ENCODE peak calls at places on chromosomes 7 and 10, in six cellular contexts. R, Z, S, O, N and E are unnamed samples. For H3K27me3 and H3K36me3, the result is how much of the 10 kb centered on the place peaks cover.

GRCh38 chr7:47576031-47576908 is 5.6 kb downstream of the TNS3 start:
- DNase-seq in O (peak), R (no peak), Z (no peak), N (peak), S (no peak), E (peak)

GRCh38 chr10:114384601-114385000 is 19.7 kb downstream of the AFAP1L2 start:
- DNase-seq in N (no peak), R (no peak), Z (no peak), O (no peak), S (no peak), E (no peak)

GRCh38 chr7:22572292-22572691 is 72.3 kb upstream of the STEAP1B start:
- DNase-seq in R (no peak), S (no peak), Z (peak), O (peak), N (no peak), E (no peak)

GRCh38 chr10:76433161-76434005 is 1002.0 kb downstream of the LRMDA start:
- DNase-seq in S (no peak), R (no peak), N (no peak), Z (no peak), O (peak), E (no peak)

GRCh38 chr7:5064391-5065106 is 18.9 kb downstream of the RBAK start:
- DNase-seq in N (no peak), O (no peak), Z (no peak), S (no peak), R (no peak), E (no peak)

GRCh38 chr7:134768243-134768642 is 11.2 kb upstream of the CALD1 start:
- DNase-seq in Z (no peak), N (no peak), R (no peak), O (no peak), S (no peak), E (no peak)

GRCh38 chr7:108684629-108685028 is 115.0 kb downstream of the DNAJB9 start:
- DNase-seq in Z (no peak), N (no peak), R (no peak), S (no peak), O (peak), E (no peak)

GRCh38 chr7:44325181-44325671 is at the start of gene CAMK2B:
- DNase-seq in Z (peak), S (no peak), N (no peak), R (peak), O (no peak), E (no peak)

GRCh38 chr10:110556993-110557601 is 10.4 kb upstream of the SMC3 start:
- DNase-seq in N (peak), Z (peak), R (no peak), S (peak), O (peak), E (peak)

GRCh38 chr7:133709036-133709880 is 417.9 kb upstream of the LRGUK start:
- DNase-seq in R (no peak), S (no peak), O (no peak), Z (no peak), N (no peak), E (no peak)

GRCh38 chr7:70523626-70524351 is 608.2 kb upstream of the GALNT17 start:
- DNase-seq in Z (no peak), R (no peak), N (no peak), O (no peak), S (no peak), E (no peak)

GRCh38 chr10:102775973-102776669 is 32.4 kb downstream of the WBP1L start:
- DNase-seq in R (peak), N (peak), O (no peak), S (peak), Z (peak), E (no peak)

GRCh38 chr10:115762029-115762428 is 511.0 kb downstream of the GFRA1 start:
- DNase-seq in Z (peak), O (no peak), N (no peak), S (no peak), R (no peak), E (no peak)

GRCh38 chr7:80905334-80905733 is 13.5 kb downstream of the SEMA3C start:
- DNase-seq in S (no peak), Z (no peak), R (no peak), O (no peak), N (no peak), E (peak)

DNA sequence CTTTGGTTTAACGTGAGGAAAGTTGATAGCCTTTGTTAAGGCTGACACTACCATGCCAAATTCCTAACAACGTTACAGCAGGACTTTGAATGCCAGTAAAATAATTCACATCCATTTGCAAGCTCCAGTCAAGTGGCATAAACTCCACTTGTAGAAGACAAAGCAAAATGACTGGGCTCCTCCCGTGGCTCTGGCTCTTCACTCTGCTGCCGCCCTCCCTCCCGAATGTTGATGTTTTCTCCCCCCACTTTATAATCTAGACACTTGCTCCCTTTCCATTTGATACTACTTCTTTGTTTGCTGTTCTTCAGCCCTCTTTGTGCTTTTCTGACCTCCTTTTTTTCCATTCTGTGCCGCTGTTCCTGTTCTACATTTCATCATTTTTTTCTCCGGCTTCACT is 22.8 kb upstream of the ITGB8 start:
- DNase-seq in O (no peak), N (no peak), S (no peak), R (no peak), Z (no peak), E (peak)
- H3K4me3 ChIP-seq in O (no peak), N (no peak), S (no peak), R (no peak), Z (no peak), E (no peak)

GRCh38 chr10:6642881-6643280 is 62.8 kb upstream of the PRKCQ start:
- DNase-seq in Z (no peak), N (no peak), S (no peak), O (no peak), R (no peak), E (no peak)
- H3K27me3 ChIP-seq in Z (under half), N (under half), S (under half), O (under half), R (under half), E (under half)

DNA sequence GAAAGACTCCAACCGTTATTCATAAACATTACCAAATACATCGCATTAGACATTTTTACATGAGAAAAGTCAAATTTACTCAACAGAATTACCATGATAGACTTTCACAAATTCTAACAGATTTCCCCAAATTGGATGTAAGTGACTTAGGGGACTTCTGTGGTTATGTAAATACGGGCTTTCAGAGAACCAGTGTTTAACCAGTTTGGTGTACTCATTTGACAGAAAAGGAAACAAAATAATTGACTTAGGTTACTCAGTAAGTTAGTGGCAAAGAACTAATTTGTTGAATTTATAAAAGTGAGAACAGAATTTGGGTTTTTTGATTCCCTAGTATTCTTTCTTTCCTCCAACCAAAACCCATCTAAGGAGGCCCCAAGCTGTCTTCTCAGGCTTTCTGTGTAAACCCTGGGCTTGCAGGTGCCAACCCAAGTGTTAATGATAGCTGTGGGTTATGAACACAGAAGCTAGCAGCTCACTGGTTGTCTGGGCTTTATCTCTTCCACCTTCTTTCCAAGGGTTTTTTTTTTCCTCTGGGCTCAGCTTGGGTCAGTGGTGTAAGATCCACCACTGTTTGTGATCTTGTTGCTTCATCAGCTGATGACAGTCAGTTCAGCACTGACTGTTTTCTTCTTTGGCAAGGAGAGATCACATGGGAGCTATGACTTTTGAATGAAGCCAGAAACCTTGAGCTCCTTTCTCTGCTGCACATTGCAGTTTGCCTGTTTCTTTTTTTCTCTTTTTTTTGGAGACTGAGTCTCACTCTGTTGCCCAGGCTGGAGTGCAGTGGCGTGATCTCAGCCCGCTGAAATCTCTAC is 4.5 kb downstream of the GTPBP4 start:
- DNase-seq in O (no peak), N (no peak), Z (no peak), R (no peak), S (no peak), E (no peak)
- H3K36me3 ChIP-seq in O (under half), N (under half), Z (under half), R (half or more), S (half or more), E (half or more)

GRCh38 chr7:19713676-19714075 is 4.8 kb upstream of the POLR1F start:
- DNase-seq in S (peak), Z (peak), O (peak), N (peak), R (no peak), E (peak)

GRCh38 chr7:19707240-19707639 is 1.6 kb downstream of the POLR1F start:
- DNase-seq in S (no peak), O (no peak), R (no peak), N (no peak), Z (peak), E (no peak)

GRCh38 chr7:19705663-19706062 is 3.2 kb downstream of the POLR1F start:
- DNase-seq in Z (no peak), R (no peak), O (no peak), N (no peak), S (no peak), E (peak)

GRCh38 chr7:19708397-19709248 is at the start of gene POLR1F:
- DNase-seq in R (peak), O (peak), N (peak), Z (peak), S (peak), E (peak)

GRCh38 chr7:19709249-19709578 is 377 bp upstream of the POLR1F start:
- DNase-seq in R (no peak), S (no peak), N (no peak), Z (no peak), O (no peak), E (no peak)
- H3K4me3 ChIP-seq in R (peak), S (peak), N (peak), Z (peak), O (peak), E (peak)

DNA sequence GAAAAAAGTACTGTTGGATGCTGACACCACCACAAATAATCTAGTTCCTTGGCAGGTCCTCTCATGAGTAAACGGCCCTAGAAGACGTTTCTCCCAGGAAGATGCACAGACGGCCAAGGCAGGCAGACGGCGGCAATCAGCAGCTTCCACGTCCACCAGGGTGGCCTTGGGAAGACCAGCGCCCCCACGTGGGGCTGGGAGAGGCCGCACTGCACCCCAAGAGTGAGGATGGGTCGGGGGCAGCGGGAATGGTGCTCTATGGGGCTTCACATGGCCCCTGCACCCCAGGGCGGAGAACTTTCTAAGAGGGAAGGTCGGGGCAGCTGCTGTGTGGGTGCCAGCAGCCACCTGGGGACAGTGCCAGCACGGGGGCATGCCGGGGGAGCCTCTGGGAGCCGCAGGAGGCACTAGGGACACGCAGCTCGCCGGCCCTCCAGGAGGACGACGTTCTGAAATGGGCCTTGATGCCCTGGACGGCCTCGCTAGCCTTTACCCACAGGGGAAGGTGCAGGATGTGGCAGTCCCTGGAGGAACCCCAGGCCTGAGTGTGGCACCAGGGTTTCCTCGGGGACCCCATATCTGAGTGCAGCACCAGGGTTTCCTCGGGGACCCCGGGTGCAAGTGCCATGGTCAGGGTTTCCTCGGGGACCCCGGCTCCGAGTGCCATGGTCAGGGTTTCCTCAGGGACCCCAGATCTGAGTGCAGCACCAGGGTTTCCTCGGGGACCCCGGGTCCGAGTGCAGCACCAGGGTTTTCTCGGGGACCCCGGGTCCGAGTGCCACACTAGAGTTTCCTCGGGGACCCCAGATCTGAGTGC is 539.9 kb downstream of the DNAJB6 start:
- DNase-seq in Z (no peak), N (no peak), S (no peak), O (peak), R (no peak), E (no peak)
- H3K27me3 ChIP-seq in Z (under half), N (under half), S (under half), O (under half), R (under half), E (under half)

GRCh38 chr10:6221192-6221940 is 18.6 kb downstream of the PFKFB3 start:
- DNase-seq in R (no peak), O (no peak), N (no peak), S (no peak), Z (no peak), E (no peak)

GRCh38 chr10:6223981-6224380 is 21.2 kb downstream of the PFKFB3 start:
- DNase-seq in R (no peak), S (no peak), Z (no peak), N (no peak), O (no peak), E (no peak)

GRCh38 chr10:6221971-6222751 is 19.4 kb downstream of the PFKFB3 start:
- DNase-seq in N (no peak), S (no peak), O (no peak), Z (no peak), R (no peak), E (no peak)

GRCh38 chr10:6224781-6225180 is 22.0 kb downstream of the PFKFB3 start:
- DNase-seq in R (no peak), O (no peak), S (no peak), Z (no peak), N (no peak), E (no peak)

GRCh38 chr10:6222755-6223154 is 20.0 kb downstream of the PFKFB3 start:
- DNase-seq in N (no peak), R (no peak), Z (no peak), O (no peak), S (no peak), E (no peak)
- H3K36me3 ChIP-seq in N (under half), R (half or more), Z (half or more), O (under half), S (half or more), E (half or more)

DNA sequence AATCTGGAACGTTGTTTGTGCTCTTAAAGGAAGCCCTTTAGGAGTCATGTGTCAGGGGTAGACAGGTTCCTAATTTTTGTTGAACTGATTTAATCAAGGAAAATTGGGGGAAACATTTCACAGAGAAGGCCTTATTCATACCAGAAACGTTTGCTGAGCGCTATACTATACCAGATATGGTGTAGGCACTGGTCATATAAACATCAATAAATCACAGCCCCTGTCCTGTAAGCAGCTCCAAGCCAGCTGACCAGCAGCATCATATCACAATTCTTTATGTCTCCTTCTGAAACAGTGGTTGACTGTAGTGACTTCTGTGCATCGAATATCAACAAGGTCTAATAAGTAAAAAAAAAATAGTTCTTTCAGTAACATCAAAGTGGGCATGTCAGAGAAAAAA is 1.1 kb downstream of the TMEM178B start:
- DNase-seq in R (no peak), Z (no peak), S (no peak), N (no peak), O (no peak), E (no peak)
- H3K4me3 ChIP-seq in R (peak), Z (peak), S (no peak), N (peak), O (peak), E (peak)

DNA sequence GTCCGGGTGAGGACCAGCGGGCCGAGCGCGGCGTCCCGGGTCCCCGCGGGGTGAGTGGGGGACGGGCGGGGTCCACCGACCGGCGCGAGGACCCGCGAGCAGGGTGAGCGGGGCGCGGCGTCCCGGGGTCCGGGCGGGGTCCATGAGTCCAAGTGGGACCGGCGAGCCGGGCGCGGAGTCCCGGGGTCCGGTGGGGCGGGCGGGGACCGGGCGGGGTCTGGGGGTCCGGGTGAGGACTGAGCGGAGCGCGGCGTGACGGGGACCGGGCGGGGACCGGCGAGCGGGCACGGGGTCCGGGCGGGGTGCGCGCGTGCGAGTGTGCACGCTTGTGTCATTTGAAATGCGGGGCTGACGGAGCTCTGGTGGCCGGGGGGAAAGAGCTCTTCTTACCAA is 750 bp downstream of the CELF2 start:
- DNase-seq in N (no peak), Z (no peak), O (no peak), S (no peak), R (peak), E (peak)
- H3K27me3 ChIP-seq in N (under half), Z (under half), O (under half), S (under half), R (under half), E (under half)

GRCh38 chr10:69346776-69347175 is 68.5 kb downstream of the HK1 start:
- DNase-seq in Z (no peak), R (no peak), N (no peak), O (no peak), S (no peak), E (no peak)
- H3K36me3 ChIP-seq in Z (under half), R (under half), N (under half), O (under half), S (under half), E (under half)

GRCh38 chr7:16803881-16804673 is 722 bp downstream of the AGR2 start:
- DNase-seq in R (no peak), O (peak), N (no peak), Z (no peak), S (no peak), E (no peak)

GRCh38 chr7:16795624-16796023 is 9.2 kb downstream of the AGR2 start:
- DNase-seq in O (no peak), R (no peak), S (no peak), N (no peak), Z (no peak), E (no peak)

GRCh38 chr7:16804674-16805439 is at the start of gene AGR2:
- DNase-seq in Z (no peak), R (peak), O (peak), S (no peak), N (no peak), E (no peak)

GRCh38 chr7:16801111-16801542 is 3.7 kb downstream of the AGR2 start:
- DNase-seq in N (no peak), O (peak), S (no peak), Z (peak), R (no peak), E (peak)

GRCh38 chr7:16801579-16801978 is 3.2 kb downstream of the AGR2 start:
- DNase-seq in R (no peak), N (no peak), S (no peak), Z (no peak), O (no peak), E (no peak)
- H3K4me3 ChIP-seq in R (no peak), N (peak), S (no peak), Z (no peak), O (no peak), E (no peak)